ENCODE peak calls at places on chromosomes 16 and 17, in four cellular contexts. Y is substantia nigra; N is activated CD8-positive, alpha-beta T cell treated with anti-CD3 and anti-CD28 coated beads, Interleukin-2, amount 10 ng/mL, durations not matched to agents 7 days and 5 days; V is astrocyte. U is an unnamed sample.

GRCh38 chr17:34892864-34893263 is 68.4 kb downstream of the CCT6B start:
- DNase-seq in V (no peak), N (no peak), Y (peak), U (peak)

GRCh38 chr16:53052519-53053501 is at the start of gene CHD9NB:
- DNase-seq in Y (no peak), N (no peak), V (peak), U (no peak)

GRCh38 chr17:49787932-49788442 is 494 bp upstream of the KAT7 start:
- DNase-seq in N (peak), Y (peak), V (no peak), U (peak)

GRCh38 chr16:88768041-88768876 is 16.8 kb downstream of the PIEZO1 start:
- DNase-seq in N (no peak), V (peak), Y (peak), U (no peak)

GRCh38 chr17:34665803-34666763 is 86.7 kb downstream of the TMEM132E start:
- DNase-seq in Y (no peak), N (no peak), V (no peak), U (peak)

GRCh38 chr16:1787322-1788094 is 4.7 kb downstream of the NUBP2 start:
- DNase-seq in N (no peak), Y (no peak), V (no peak), U (no peak)

GRCh38 chr17:6153416-6153815 is 83.2 kb downstream of the WSCD1 start:
- DNase-seq in V (no peak), N (no peak), Y (peak), U (no peak)

GRCh38 chr17:75404739-75405364 is 626 bp downstream of the GRB2 start:
- DNase-seq in V (no peak), Y (peak), N (peak), U (no peak)

GRCh38 chr16:75466760-75467159 is 2.3 kb upstream of the TMEM170A start:
- DNase-seq in N (no peak), V (no peak), Y (no peak), U (no peak)

GRCh38 chr16:22973451-22973991 is 159.6 kb downstream of the HS3ST2 start:
- DNase-seq in V (no peak), N (no peak), Y (no peak), U (no peak)

GRCh38 chr17:79251824-79252223 is 177.2 kb downstream of the ENGASE start:
- DNase-seq in V (no peak), N (no peak), Y (no peak), U (no peak)

GRCh38 chr16:66171578-66171977 is 194.9 kb upstream of the CDH5 start:
- DNase-seq in V (no peak), Y (no peak), N (no peak), U (no peak)

GRCh38 chr17:34556384-34556783 is 23.0 kb upstream of the TMEM132E start:
- DNase-seq in N (no peak), V (no peak), Y (no peak), U (peak)

GRCh38 chr17:3920940-3921852 is 4.9 kb upstream of the P2RX1 start:
- DNase-seq in V (no peak), Y (no peak), N (no peak), U (no peak)

GRCh38 chr17:63564562-63564961 is 14.3 kb downstream of the DCAF7 start:
- DNase-seq in Y (no peak), N (no peak), V (no peak), U (no peak)

GRCh38 chr16:9665851-9666271 is 516.4 kb downstream of the GRIN2A start:
- DNase-seq in Y (no peak), V (no peak), N (no peak), U (no peak)

GRCh38 chr17:78476149-78476548 is 97.7 kb downstream of the PGS1 start:
- DNase-seq in V (no peak), Y (no peak), N (no peak), U (no peak)

GRCh38 chr17:73401911-73402310 is 90.1 kb upstream of the CDC42EP4 start:
- DNase-seq in V (no peak), N (peak), Y (peak), U (peak)

GRCh38 chr17:45338023-45338781 is 21.4 kb upstream of the MAP3K14 start:
- DNase-seq in N (no peak), V (no peak), Y (no peak), U (no peak)

GRCh38 chr17:63477471-63478440 is 895 bp downstream of the ACE start:
- DNase-seq in N (no peak), V (no peak), Y (no peak), U (no peak)

GRCh38 chr16:21276090-21276489 is 2.0 kb downstream of the CRYM start:
- DNase-seq in Y (no peak), V (no peak), N (no peak), U (no peak)

GRCh38 chr17:49843774-49844350 is 4.0 kb downstream of the TAC4 start:
- DNase-seq in V (no peak), N (peak), Y (no peak), U (peak)

GRCh38 chr17:32757963-32758362 is 119.0 kb downstream of the MYO1D start:
- DNase-seq in V (no peak), Y (no peak), N (no peak), U (no peak)

GRCh38 chr17:64682261-64683181 is 20.4 kb upstream of the SMURF2 start:
- DNase-seq in Y (no peak), V (peak), N (no peak), U (no peak)